ENCODE peak calls at places on chromosomes 6 and 20, in six cellular contexts. N is activated CD4-positive, alpha-beta T cell treated with anti-CD3 and anti-CD28 coated beads, Interleukin-2, amount 50 U/mL, for 1 hour; H is mesendoderm; S is iris pigment epithelial cell; X is stimulated activated CD4-positive, alpha-beta T cell treated with anti-CD3 and anti-CD28 coated beads, Interleukin-15, amount 100 ng/mL, for 1 hour; M is HT1080. Z is an unnamed sample.

GRCh38 chr6:159312204-159312603 is 143.0 kb downstream of the FNDC1 start:
- DNase-seq in X (no peak), N (no peak), M (no peak), S (no peak), H (no peak), Z (no peak)

GRCh38 chr20:14723614-14724013 is 386.2 kb upstream of the FLRT3 start:
- DNase-seq in N (no peak), H (no peak), M (no peak), S (no peak), X (no peak), Z (no peak)

GRCh38 chr6:53944538-53944937 is 149.7 kb downstream of the LRRC1 start:
- DNase-seq in X (no peak), M (peak), H (no peak), N (no peak), S (no peak), Z (no peak)

GRCh38 chr6:166935353-166935752 is 21.0 kb downstream of the RNASET2 start:
- DNase-seq in X (no peak), N (no peak), H (no peak), M (no peak), S (no peak), Z (no peak)

GRCh38 chr6:167350731-167351655 is 26.1 kb downstream of the TTLL2 start:
- DNase-seq in H (peak), N (peak), X (peak), S (peak), M (peak), Z (peak)

GRCh38 chr6:150685860-150686259 is 86.2 kb downstream of the PLEKHG1 start:
- DNase-seq in X (no peak), M (peak), H (peak), N (peak), S (peak), Z (peak)

GRCh38 chr20:31818376-31818908 is 714 bp upstream of the MYLK2 start:
- DNase-seq in M (no peak), X (no peak), N (no peak), S (no peak), H (no peak), Z (no peak)

GRCh38 chr6:27213544-27214125 is 33.9 kb upstream of the PRSS16 start:
- DNase-seq in N (no peak), M (peak), S (peak), X (no peak), H (peak), Z (no peak)

GRCh38 chr6:90167514-90168379 is 128.9 kb downstream of the BACH2 start:
- DNase-seq in M (no peak), S (peak), X (no peak), H (no peak), N (no peak), Z (no peak)

GRCh38 chr6:11263185-11263817 is 30.8 kb upstream of the NEDD9 start:
- DNase-seq in S (peak), M (peak), X (no peak), N (no peak), H (peak), Z (no peak)

GRCh38 chr6:126077810-126078791 is 91.8 kb downstream of the TRMT11 start:
- DNase-seq in X (no peak), S (no peak), N (no peak), H (no peak), M (no peak), Z (no peak)

GRCh38 chr20:3156811-3157619 is 2.6 kb downstream of the FASTKD5 start:
- DNase-seq in S (peak), H (no peak), N (no peak), M (no peak), X (no peak), Z (peak)

GRCh38 chr20:44886828-44887227 is 1.3 kb downstream of the YWHAB start:
- DNase-seq in N (no peak), X (no peak), M (no peak), S (peak), H (no peak), Z (no peak)

GRCh38 chr20:51900443-51900842 is 98.1 kb upstream of the SALL4 start:
- DNase-seq in X (no peak), H (no peak), M (no peak), N (no peak), S (no peak), Z (no peak)

GRCh38 chr6:109612268-109612667 is 78.7 kb downstream of the AK9 start:
- DNase-seq in H (peak), X (no peak), M (no peak), N (no peak), S (no peak), Z (no peak)

GRCh38 chr6:34248198-34248726 is 544 bp downstream of the SMIM29 start:
- DNase-seq in N (peak), X (no peak), M (no peak), H (peak), S (peak), Z (peak)

GRCh38 chr6:13733178-13733851 is 21.7 kb upstream of the RANBP9 start:
- DNase-seq in M (peak), S (peak), N (no peak), H (peak), X (no peak), Z (no peak)

GRCh38 chr6:142172758-142173157 is 25.7 kb downstream of the VTA1 start:
- DNase-seq in M (no peak), N (no peak), S (no peak), H (no peak), X (no peak), Z (no peak)

GRCh38 chr20:55264825-55265224 is 740.5 kb downstream of the CBLN4 start:
- DNase-seq in H (no peak), X (no peak), M (no peak), N (no peak), S (no peak), Z (no peak)

GRCh38 chr6:14664616-14665315 is 547.2 kb downstream of the CD83 start:
- DNase-seq in S (no peak), N (no peak), M (no peak), H (peak), X (no peak), Z (no peak)

GRCh38 chr6:80336906-80337305 is 230.4 kb downstream of the BCKDHB start:
- DNase-seq in H (no peak), M (no peak), X (no peak), N (no peak), S (no peak), Z (no peak)

GRCh38 chr6:89353702-89354392 is 1.3 kb upstream of the UBE2J1 start:
- DNase-seq in M (no peak), N (no peak), X (no peak), S (no peak), H (no peak), Z (peak)

GRCh38 chr6:119676971-119677370 is 327.4 kb upstream of the MAN1A1 start:
- DNase-seq in H (no peak), N (no peak), X (no peak), S (no peak), M (peak), Z (no peak)

GRCh38 chr6:52955871-52956270 is 39.2 kb downstream of the GSTA4 start:
- DNase-seq in X (no peak), S (no peak), N (no peak), M (no peak), H (no peak), Z (no peak)

GRCh38 chr20:61828891-61829290 is 236.8 kb downstream of the TAF4 start:
- DNase-seq in X (no peak), N (no peak), M (no peak), S (no peak), H (no peak), Z (no peak)

GRCh38 chr20:57899554-57899953 is 189.7 kb upstream of the PMEPA1 start:
- DNase-seq in S (no peak), M (no peak), N (no peak), X (no peak), H (no peak), Z (no peak)

GRCh38 chr20:13813910-13814309 is 29.1 kb downstream of the NDUFAF5 start:
- DNase-seq in N (no peak), H (no peak), S (no peak), X (no peak), M (no peak), Z (no peak)

GRCh38 chr6:15327271-15327670 is 81.4 kb downstream of the JARID2 start:
- DNase-seq in N (peak), X (no peak), H (no peak), S (no peak), M (no peak), Z (peak)

Z was measured in CD4-positive, alpha-beta memory T cell.